ENCODE peak calls at places on chromosomes 4 and X, in eight cellular contexts. One of them, this sample, is unnamed.

GRCh38 chr4:78565971-78566372 is 14.4 kb downstream of the ANXA3 start:
- DNase-seq in stimulated activated CD8-positive, alpha-beta memory T cell treated with anti-CD3 and anti-CD28 coated beads, Interleukin-2, amount 100 ng/mL, for 1 hour: no peak
- DNase-seq in lower lobe of right lung: no peak
- DNase-seq in neuronal stem cell: no peak
- DNase-seq in NCI-H345: no peak
- DNase-seq in T-helper 2 cell: no peak
- DNase-seq in AG04449: no peak
- DNase-seq in foreskin fibroblast: peak; percentile 76
- DNase-seq in this sample: no peak

GRCh38 chr4:2059034-2059725 is at the start of gene NAT8L:
- DNase-seq in stimulated activated CD8-positive, alpha-beta memory T cell treated with anti-CD3 and anti-CD28 coated beads, Interleukin-2, amount 100 ng/mL, for 1 hour: no peak
- DNase-seq in lower lobe of right lung: peak; percentile 60
- DNase-seq in neuronal stem cell: no peak
- DNase-seq in NCI-H345: peak; percentile 64
- DNase-seq in T-helper 2 cell: no peak
- DNase-seq in AG04449: no peak
- DNase-seq in foreskin fibroblast: peak; percentile 71
- DNase-seq in this sample: no peak

GRCh38 chr4:123559955-123560669 is 163.5 kb downstream of the SPRY1 start:
- DNase-seq in stimulated activated CD8-positive, alpha-beta memory T cell treated with anti-CD3 and anti-CD28 coated beads, Interleukin-2, amount 100 ng/mL, for 1 hour: no peak
- DNase-seq in lower lobe of right lung: no peak
- DNase-seq in neuronal stem cell: no peak
- DNase-seq in NCI-H345: no peak
- DNase-seq in T-helper 2 cell: no peak
- DNase-seq in AG04449: peak; percentile 16
- DNase-seq in foreskin fibroblast: peak; percentile 47
- DNase-seq in this sample: no peak

GRCh38 chrX:30643313-30643821 is 9.9 kb upstream of the GK start:
- DNase-seq in stimulated activated CD8-positive, alpha-beta memory T cell treated with anti-CD3 and anti-CD28 coated beads, Interleukin-2, amount 100 ng/mL, for 1 hour: no peak
- DNase-seq in lower lobe of right lung: no peak
- DNase-seq in neuronal stem cell: no peak
- DNase-seq in NCI-H345: no peak
- DNase-seq in T-helper 2 cell: no peak
- DNase-seq in AG04449: peak; percentile 49
- DNase-seq in foreskin fibroblast: peak; percentile 76
- DNase-seq in this sample: no peak

GRCh38 chr4:185865901-185866328 is 53.9 kb upstream of the SORBS2 start:
- DNase-seq in stimulated activated CD8-positive, alpha-beta memory T cell treated with anti-CD3 and anti-CD28 coated beads, Interleukin-2, amount 100 ng/mL, for 1 hour: no peak
- DNase-seq in lower lobe of right lung: no peak
- DNase-seq in neuronal stem cell: no peak
- DNase-seq in NCI-H345: no peak
- DNase-seq in T-helper 2 cell: no peak
- DNase-seq in AG04449: no peak
- DNase-seq in foreskin fibroblast: no peak
- DNase-seq in this sample: no peak

GRCh38 chr4:95080969-95081368 is 323.2 kb downstream of the BMPR1B start:
- DNase-seq in stimulated activated CD8-positive, alpha-beta memory T cell treated with anti-CD3 and anti-CD28 coated beads, Interleukin-2, amount 100 ng/mL, for 1 hour: no peak
- DNase-seq in lower lobe of right lung: no peak
- DNase-seq in neuronal stem cell: no peak
- DNase-seq in NCI-H345: no peak
- DNase-seq in T-helper 2 cell: no peak
- DNase-seq in AG04449: no peak
- DNase-seq in foreskin fibroblast: no peak
- DNase-seq in this sample: no peak

GRCh38 chr4:152500798-152501434 is 35.0 kb downstream of the FBXW7 start:
- DNase-seq in stimulated activated CD8-positive, alpha-beta memory T cell treated with anti-CD3 and anti-CD28 coated beads, Interleukin-2, amount 100 ng/mL, for 1 hour: no peak
- DNase-seq in lower lobe of right lung: no peak
- DNase-seq in neuronal stem cell: peak; percentile 70
- DNase-seq in NCI-H345: peak; percentile 69
- DNase-seq in T-helper 2 cell: peak; percentile 54
- DNase-seq in AG04449: peak; percentile 79
- DNase-seq in foreskin fibroblast: peak; percentile 90
- DNase-seq in this sample: peak; percentile 64

GRCh38 chr4:124278477-124278876 is 434.1 kb downstream of the ANKRD50 start:
- DNase-seq in stimulated activated CD8-positive, alpha-beta memory T cell treated with anti-CD3 and anti-CD28 coated beads, Interleukin-2, amount 100 ng/mL, for 1 hour: no peak
- DNase-seq in lower lobe of right lung: no peak
- DNase-seq in neuronal stem cell: no peak
- DNase-seq in NCI-H345: no peak
- DNase-seq in T-helper 2 cell: no peak
- DNase-seq in AG04449: no peak
- DNase-seq in foreskin fibroblast: no peak
- DNase-seq in this sample: no peak

GRCh38 chr4:141957416-141957815 is 321.0 kb downstream of the IL15 start:
- DNase-seq in stimulated activated CD8-positive, alpha-beta memory T cell treated with anti-CD3 and anti-CD28 coated beads, Interleukin-2, amount 100 ng/mL, for 1 hour: no peak
- DNase-seq in lower lobe of right lung: no peak
- DNase-seq in neuronal stem cell: no peak
- DNase-seq in NCI-H345: no peak
- DNase-seq in T-helper 2 cell: no peak
- DNase-seq in AG04449: no peak
- DNase-seq in foreskin fibroblast: peak; percentile 5
- DNase-seq in this sample: no peak

GRCh38 chr4:138911903-138912713 is 103.5 kb upstream of the NOCT start:
- DNase-seq in stimulated activated CD8-positive, alpha-beta memory T cell treated with anti-CD3 and anti-CD28 coated beads, Interleukin-2, amount 100 ng/mL, for 1 hour: no peak
- DNase-seq in lower lobe of right lung: no peak
- DNase-seq in neuronal stem cell: no peak
- DNase-seq in NCI-H345: peak; percentile 74
- DNase-seq in T-helper 2 cell: no peak
- DNase-seq in AG04449: no peak
- DNase-seq in foreskin fibroblast: no peak
- DNase-seq in this sample: no peak

This sample was measured in activated gamma-delta T cell treated with Interleukin-2 at 50 U/mL for 16 hours.